ENCODE peak calls at places on chromosomes 16 and 17, in five cellular contexts. E is AG10803, B is heart right ventricle, R is kidney, K is cardiac muscle cell. X is an unnamed sample.

GRCh38 chr17:27756467-27757371 is 43.6 kb downstream of the NOS2 start:
- DNase-seq in E (peak), R (peak), B (peak), K (peak), X (peak)

GRCh38 chr16:84791501-84791900 is 28.3 kb upstream of the CRISPLD2 start:
- DNase-seq in E (no peak), K (no peak), R (no peak), B (no peak), X (no peak)

GRCh38 chr17:47745037-47745380 is 12.0 kb downstream of the TBX21 start:
- DNase-seq in B (no peak), E (no peak), K (no peak), R (no peak), X (no peak)

GRCh38 chr17:76410328-76410965 is 26.0 kb downstream of the SPHK1 start:
- DNase-seq in R (no peak), E (no peak), K (no peak), B (no peak), X (no peak)

GRCh38 chr17:66542967-66543525 is 240.6 kb downstream of the PRKCA start:
- DNase-seq in B (no peak), E (peak), R (no peak), K (peak), X (peak)

GRCh38 chr17:50558091-50558490 is 2.4 kb upstream of the CACNA1G start:
- DNase-seq in B (no peak), R (no peak), K (no peak), E (no peak), X (no peak)

GRCh38 chr16:68296291-68296690 is 14.5 kb downstream of the SLC7A6OS start:
- DNase-seq in K (no peak), B (peak), R (no peak), E (no peak), X (no peak)

GRCh38 chr17:4420692-4421131 is 13.0 kb upstream of the SPNS3 start:
- DNase-seq in K (peak), B (peak), E (peak), R (no peak), X (peak)

GRCh38 chr16:4404247-4404966 is 12.0 kb downstream of the CORO7 start:
- DNase-seq in R (peak), K (peak), B (no peak), E (no peak), X (no peak)

GRCh38 chr16:55853114-55853513 is 20.2 kb upstream of the CES1 start:
- DNase-seq in K (no peak), B (no peak), E (peak), R (no peak), X (peak)

GRCh38 chr16:48641770-48642169 is 31.8 kb upstream of the N4BP1 start:
- DNase-seq in R (no peak), E (no peak), B (no peak), K (no peak), X (no peak)

GRCh38 chr16:12296406-12296805 is 319.9 kb downstream of the SNX29 start:
- DNase-seq in B (no peak), E (no peak), R (no peak), K (no peak), X (no peak)

GRCh38 chr17:74351552-74352210 is 10.0 kb downstream of the BTBD17 start:
- DNase-seq in B (no peak), E (no peak), R (no peak), K (no peak), X (no peak)

GRCh38 chr17:61394630-61395408 is 4.8 kb upstream of the TBX2 start:
- DNase-seq in K (no peak), B (no peak), E (no peak), R (no peak), X (no peak)

GRCh38 chr16:57899771-57900661 is 70.9 kb downstream of the CNGB1 start:
- DNase-seq in R (peak), K (peak), E (peak), B (peak), X (peak)

GRCh38 chr16:84692451-84692850 is 7.3 kb upstream of the USP10 start:
- DNase-seq in B (no peak), K (peak), E (no peak), R (no peak), X (no peak)

GRCh38 chr17:56085576-56086267 is 67.6 kb upstream of the ANKFN1 start:
- DNase-seq in E (no peak), R (no peak), B (no peak), K (no peak), X (no peak)

GRCh38 chr16:89197633-89198416 is 2.5 kb downstream of the SLC22A31 start:
- DNase-seq in E (no peak), K (no peak), B (no peak), R (peak), X (no peak)

GRCh38 chr17:65772989-65773388 is 211.5 kb upstream of the AXIN2 start:
- DNase-seq in K (no peak), E (no peak), B (no peak), R (no peak), X (no peak)

GRCh38 chr17:75487351-75488070 is 27.8 kb downstream of the CASKIN2 start:
- DNase-seq in K (peak), R (no peak), E (no peak), B (no peak), X (no peak)

GRCh38 chr17:81991684-81992513 is 14.5 kb downstream of the ASPSCR1 start:
- DNase-seq in B (peak), R (peak), E (peak), K (peak), X (peak)

GRCh38 chr17:17781591-17782424 is 55.0 kb downstream of the SREBF1 start:
- DNase-seq in E (peak), K (peak), B (peak), R (peak), X (peak)

GRCh38 chr17:48593840-48594411 is 347 bp upstream of the HOXB5 start:
- DNase-seq in E (peak), B (peak), K (peak), R (peak), X (peak)

GRCh38 chr16:84379731-84380369 is 11.5 kb downstream of the ATP2C2 start:
- DNase-seq in B (no peak), E (no peak), K (no peak), R (peak), X (no peak)

GRCh38 chr16:9309844-9310243 is 218.4 kb downstream of the HAPSTR1 start:
- DNase-seq in R (no peak), B (no peak), E (no peak), K (no peak), X (no peak)

GRCh38 chr17:43880420-43880991 is 26.8 kb downstream of the MPP2 start:
- DNase-seq in B (no peak), R (peak), K (peak), E (peak), X (no peak)

GRCh38 chr17:11622468-11622867 is 24.2 kb downstream of the DNAH9 start:
- DNase-seq in K (no peak), E (no peak), B (no peak), R (no peak), X (no peak)

GRCh38 chr16:82755570-82756282 is 129.0 kb downstream of the CDH13 start:
- DNase-seq in R (no peak), E (peak), B (no peak), K (peak), X (no peak)

GRCh38 chr16:4612977-4613635 is 1.6 kb downstream of the UBALD1 start:
- DNase-seq in E (no peak), B (no peak), K (peak), R (no peak), X (peak)

GRCh38 chr16:68592466-68593337 is 52.4 kb upstream of the CDH3 start:
- DNase-seq in R (no peak), K (peak), E (no peak), B (no peak), X (no peak)

GRCh38 chr16:4693956-4694663 is 748 bp downstream of the NUDT16L1 start:
- DNase-seq in B (no peak), E (peak), R (peak), K (peak), X (peak)

GRCh38 chr16:78988361-78988992 is 612.1 kb downstream of the MAF start:
- DNase-seq in B (no peak), K (no peak), E (no peak), R (no peak), X (no peak)

GRCh38 chr17:72077326-72077960 is 43.4 kb upstream of the SOX9 start:
- DNase-seq in B (no peak), E (no peak), K (no peak), R (no peak), X (no peak)
- TF ChIP-seq CTCF in B (no peak), E (no peak), K (peak), R (no peak), X (no peak)

DNA sequence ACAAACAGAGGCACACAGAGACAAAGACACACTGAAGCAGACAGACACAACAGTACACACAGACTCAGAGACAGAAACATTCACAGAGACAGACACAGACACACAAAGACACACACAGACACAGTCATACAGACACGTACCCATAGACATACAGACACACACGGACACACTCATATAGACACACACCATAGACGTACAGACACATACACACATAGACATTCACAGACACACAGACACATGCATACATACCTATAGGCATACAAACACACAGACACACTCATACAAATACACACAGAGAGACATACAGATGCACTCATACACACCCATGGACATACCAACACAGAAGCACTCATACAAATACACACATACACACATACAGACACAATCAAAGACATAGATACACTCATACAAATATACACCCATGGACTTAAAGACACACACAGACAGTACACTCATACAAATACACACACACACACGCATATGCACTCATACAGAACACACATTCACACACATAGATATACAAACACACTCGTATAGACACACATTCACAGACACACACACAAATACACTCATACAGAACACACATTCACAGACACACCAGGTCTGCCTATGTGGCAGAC is 19.9 kb upstream of the MRTFB start:
- DNase-seq in R (no peak), E (no peak), B (no peak), K (no peak), X (no peak)
- H3K4me3 ChIP-seq in R (no peak), E (no peak), B (no peak), K (no peak), X (no peak)

GRCh38 chr17:31008374-31009035 is 37.7 kb downstream of the RNF135 start:
- DNase-seq in K (peak), B (peak), R (peak), E (peak), X (peak)

GRCh38 chr17:31015639-31016038 is 44.8 kb downstream of the RNF135 start:
- DNase-seq in E (no peak), R (no peak), K (no peak), B (no peak), X (no peak)

GRCh38 chr17:31019004-31019403 is 48.2 kb downstream of the RNF135 start:
- DNase-seq in R (no peak), B (no peak), E (no peak), K (no peak), X (no peak)

GRCh38 chr17:31013844-31014243 is 43.0 kb downstream of the RNF135 start:
- DNase-seq in K (no peak), E (no peak), R (no peak), B (no peak), X (no peak)
- TF ChIP-seq CTCF in K (no peak), E (no peak), R (no peak), B (no peak), X (no peak)

GRCh38 chr16:81651758-81652718 is 127.1 kb upstream of the PLCG2 start:
- DNase-seq in K (peak), B (no peak), E (no peak), R (no peak), X (no peak)
- H3K4me3 ChIP-seq in K (no peak), B (no peak), E (no peak), R (no peak), X (no peak)

GRCh38 chr17:36888236-36888957 is 48.9 kb upstream of the LHX1 start:
- DNase-seq in K (no peak), E (no peak), R (no peak), B (no peak), X (no peak)

GRCh38 chr17:36885161-36885735 is 52.0 kb upstream of the LHX1 start:
- DNase-seq in K (peak), E (no peak), R (no peak), B (no peak), X (peak)

GRCh38 chr17:36881323-36881722 is 56.0 kb upstream of the LHX1 start:
- DNase-seq in B (no peak), R (no peak), K (no peak), E (no peak), X (no peak)

GRCh38 chr17:36885761-36886365 is 51.4 kb upstream of the LHX1 start:
- DNase-seq in E (no peak), R (no peak), B (no peak), K (no peak), X (no peak)

GRCh38 chr17:36884495-36885160 is 52.6 kb upstream of the LHX1 start:
- DNase-seq in B (no peak), E (no peak), R (no peak), K (no peak), X (no peak)
- TF ChIP-seq CTCF in B (no peak), E (no peak), R (no peak), K (no peak), X (no peak)

DNA sequence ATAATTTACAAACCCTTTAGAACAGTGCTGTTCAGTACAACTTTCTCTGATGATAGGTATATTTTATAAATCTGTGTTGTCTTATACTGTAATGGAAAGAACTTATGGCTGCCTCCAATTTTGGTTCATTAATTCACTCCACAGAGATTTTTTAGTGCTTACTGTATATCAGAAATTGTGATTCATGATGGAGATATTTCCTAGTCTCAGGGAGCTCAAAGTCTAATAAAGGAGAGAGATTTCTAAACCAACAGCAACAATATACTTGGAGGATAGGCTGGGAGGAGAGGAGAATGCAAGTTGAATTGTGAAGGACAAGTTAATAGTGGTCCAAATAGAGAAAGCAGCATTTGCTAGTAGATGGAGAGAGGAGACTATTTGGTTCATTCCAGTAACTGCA is 63.5 kb downstream of the TANC2 start:
- DNase-seq in E (peak), K (peak), B (no peak), R (no peak), X (peak)
- H3K4me3 ChIP-seq in E (no peak), K (no peak), B (no peak), R (no peak), X (no peak)

GRCh38 chr16:81659249-81659648 is 119.8 kb upstream of the PLCG2 start:
- DNase-seq in E (no peak), B (no peak), K (no peak), R (no peak), X (no peak)
- TF ChIP-seq CTCF in E (no peak), B (no peak), K (no peak), R (no peak), X (no peak)

X was measured in fibroblast of the aortic adventitia.